ENCODE peak calls at places on chromosomes 13 and 19, in four cellular contexts. One of them, this sample, is unnamed.

GRCh38 chr13:46663216-46663615 is 110.2 kb downstream of the LRCH1 start:
- DNase-seq in ovary: no peak
- DNase-seq in epithelial cell of esophagus: peak
- DNase-seq in brain microvascular endothelial cell: no peak
- DNase-seq in this sample: no peak

GRCh38 chr13:42786696-42787095 is 5.3 kb downstream of the FAM216B start:
- DNase-seq in brain microvascular endothelial cell: no peak
- DNase-seq in ovary: no peak
- DNase-seq in epithelial cell of esophagus: no peak
- DNase-seq in this sample: no peak

GRCh38 chr19:8361921-8362793 is 1.8 kb upstream of the ANGPTL4 start:
- DNase-seq in brain microvascular endothelial cell: peak
- DNase-seq in ovary: peak
- DNase-seq in epithelial cell of esophagus: peak
- DNase-seq in this sample: peak

GRCh38 chr13:94031609-94032008 is 447.9 kb downstream of the DCT start:
- DNase-seq in brain microvascular endothelial cell: no peak
- DNase-seq in ovary: no peak
- DNase-seq in epithelial cell of esophagus: no peak
- DNase-seq in this sample: no peak

GRCh38 chr19:16315825-16316505 is 8.7 kb upstream of the KLF2 start:
- DNase-seq in ovary: peak
- DNase-seq in brain microvascular endothelial cell: peak
- DNase-seq in epithelial cell of esophagus: peak
- DNase-seq in this sample: no peak

GRCh38 chr13:101003566-101003965 is 329.0 kb upstream of the TMTC4 start:
- DNase-seq in epithelial cell of esophagus: no peak
- DNase-seq in ovary: no peak
- DNase-seq in brain microvascular endothelial cell: no peak
- DNase-seq in this sample: no peak

GRCh38 chr19:31448221-31448657 is 99.0 kb upstream of the TSHZ3 start:
- DNase-seq in brain microvascular endothelial cell: peak
- DNase-seq in ovary: peak
- DNase-seq in epithelial cell of esophagus: no peak
- DNase-seq in this sample: no peak

GRCh38 chr13:80955487-80955886 is 614.6 kb upstream of the SPRY2 start:
- DNase-seq in ovary: no peak
- DNase-seq in epithelial cell of esophagus: peak
- DNase-seq in brain microvascular endothelial cell: no peak
- DNase-seq in this sample: no peak

GRCh38 chr13:64314286-64314685 is 2898.6 kb upstream of the PCDH20 start:
- DNase-seq in ovary: no peak
- DNase-seq in epithelial cell of esophagus: peak
- DNase-seq in brain microvascular endothelial cell: no peak
- DNase-seq in this sample: no peak

GRCh38 chr13:42883142-42883541 is 101.8 kb downstream of the FAM216B start:
- DNase-seq in brain microvascular endothelial cell: peak
- DNase-seq in ovary: no peak
- DNase-seq in epithelial cell of esophagus: no peak
- DNase-seq in this sample: no peak

GRCh38 chr19:57302727-57303401 is 17.4 kb upstream of the ZNF543 start:
- DNase-seq in epithelial cell of esophagus: no peak
- DNase-seq in brain microvascular endothelial cell: no peak
- DNase-seq in ovary: no peak
- DNase-seq in this sample: no peak

GRCh38 chr19:50896591-50897190 is 14.5 kb downstream of the KLK4 start:
- DNase-seq in ovary: no peak
- DNase-seq in epithelial cell of esophagus: peak
- DNase-seq in brain microvascular endothelial cell: peak
- DNase-seq in this sample: peak

GRCh38 chr13:26219726-26220125 is 2.4 kb downstream of the RNF6 start:
- DNase-seq in ovary: no peak
- DNase-seq in brain microvascular endothelial cell: no peak
- DNase-seq in epithelial cell of esophagus: peak
- DNase-seq in this sample: no peak

GRCh38 chr13:99821741-99822140 is 149.8 kb downstream of the ZIC5 start:
- DNase-seq in epithelial cell of esophagus: no peak
- DNase-seq in brain microvascular endothelial cell: no peak
- DNase-seq in ovary: no peak
- DNase-seq in this sample: no peak

GRCh38 chr19:372306-372890 is 27.8 kb upstream of the MIER2 start:
- DNase-seq in ovary: peak
- DNase-seq in brain microvascular endothelial cell: peak
- DNase-seq in epithelial cell of esophagus: no peak
- DNase-seq in this sample: no peak

GRCh38 chr13:104779311-104779710 is 1713.1 kb upstream of the SLC10A2 start:
- DNase-seq in epithelial cell of esophagus: peak
- DNase-seq in brain microvascular endothelial cell: peak
- DNase-seq in ovary: no peak
- DNase-seq in this sample: no peak

GRCh38 chr19:28021316-28022185 is 1191.4 kb downstream of the UQCRFS1 start:
- DNase-seq in ovary: no peak
- DNase-seq in epithelial cell of esophagus: no peak
- DNase-seq in brain microvascular endothelial cell: no peak
- DNase-seq in this sample: no peak

GRCh38 chr13:30192320-30193093 is 114.8 kb downstream of the KATNAL1 start:
- DNase-seq in brain microvascular endothelial cell: no peak
- DNase-seq in ovary: no peak
- DNase-seq in epithelial cell of esophagus: no peak
- DNase-seq in this sample: no peak

GRCh38 chr19:42132030-42132628 is at the start of gene POU2F2:
- DNase-seq in brain microvascular endothelial cell: no peak
- DNase-seq in ovary: no peak
- DNase-seq in epithelial cell of esophagus: peak
- DNase-seq in this sample: no peak

GRCh38 chr13:75635621-75636338 is at the start of gene LMO7:
- DNase-seq in epithelial cell of esophagus: peak
- DNase-seq in ovary: peak
- DNase-seq in brain microvascular endothelial cell: no peak
- DNase-seq in this sample: no peak

GRCh38 chr13:63308585-63308984 is 1892.9 kb upstream of the PCDH20 start:
- DNase-seq in ovary: no peak
- DNase-seq in epithelial cell of esophagus: no peak
- DNase-seq in brain microvascular endothelial cell: no peak
- DNase-seq in this sample: no peak

GRCh38 chr13:83007226-83007625 is 875.0 kb downstream of the SLITRK1 start:
- DNase-seq in epithelial cell of esophagus: peak
- DNase-seq in ovary: no peak
- DNase-seq in brain microvascular endothelial cell: no peak
- DNase-seq in this sample: no peak

GRCh38 chr19:48290341-48290922 is 20.6 kb downstream of the ZNF114 start:
- DNase-seq in ovary: no peak
- DNase-seq in brain microvascular endothelial cell: peak
- DNase-seq in epithelial cell of esophagus: peak
- DNase-seq in this sample: no peak

GRCh38 chr13:41971848-41972247 is 10.9 kb upstream of the VWA8 start:
- DNase-seq in epithelial cell of esophagus: no peak
- DNase-seq in ovary: no peak
- DNase-seq in brain microvascular endothelial cell: no peak
- DNase-seq in this sample: no peak

GRCh38 chr13:44273991-44274810 is 99.4 kb upstream of the SERP2 start:
- DNase-seq in epithelial cell of esophagus: no peak
- DNase-seq in brain microvascular endothelial cell: no peak
- DNase-seq in ovary: no peak
- DNase-seq in this sample: no peak

GRCh38 chr13:94710081-94710809 is 2.1 kb downstream of the SOX21 start:
- DNase-seq in epithelial cell of esophagus: no peak
- DNase-seq in ovary: no peak
- DNase-seq in brain microvascular endothelial cell: no peak
- DNase-seq in this sample: no peak

GRCh38 chr13:94345374-94346195 is 133.9 kb downstream of the DCT start:
- DNase-seq in ovary: no peak
- DNase-seq in brain microvascular endothelial cell: no peak
- DNase-seq in epithelial cell of esophagus: peak
- DNase-seq in this sample: no peak

GRCh38 chr19:47272448-47273312 is 2.0 kb upstream of the INAFM1 start:
- DNase-seq in brain microvascular endothelial cell: no peak
- DNase-seq in ovary: peak
- DNase-seq in epithelial cell of esophagus: no peak
- DNase-seq in this sample: no peak

GRCh38 chr19:56314584-56315075 is at the start of gene ZSCAN5A:
- DNase-seq in brain microvascular endothelial cell: peak
- DNase-seq in epithelial cell of esophagus: peak
- DNase-seq in ovary: peak
- DNase-seq in this sample: peak

GRCh38 chr13:38496956-38497355 is 147.3 kb downstream of the UFM1 start:
- DNase-seq in brain microvascular endothelial cell: no peak
- DNase-seq in ovary: no peak
- DNase-seq in epithelial cell of esophagus: no peak
- DNase-seq in this sample: no peak

GRCh38 chr13:109869312-109870237 is 83.2 kb upstream of the IRS2 start:
- DNase-seq in brain microvascular endothelial cell: peak
- DNase-seq in epithelial cell of esophagus: peak
- DNase-seq in ovary: peak
- DNase-seq in this sample: peak

GRCh38 chr19:39917561-39918182 is 16.8 kb downstream of the FCGBP start:
- DNase-seq in epithelial cell of esophagus: no peak
- DNase-seq in brain microvascular endothelial cell: no peak
- DNase-seq in ovary: no peak
- DNase-seq in this sample: no peak

GRCh38 chr19:45097776-45098520 is 5.0 kb downstream of the PPP1R37 start:
- DNase-seq in brain microvascular endothelial cell: peak
- DNase-seq in ovary: peak
- DNase-seq in epithelial cell of esophagus: peak
- DNase-seq in this sample: peak

GRCh38 chr19:58559275-58560006 is 1.0 kb upstream of the UBE2M start:
- DNase-seq in epithelial cell of esophagus: peak
- DNase-seq in brain microvascular endothelial cell: peak
- DNase-seq in ovary: peak
- DNase-seq in this sample: no peak

GRCh38 chr19:23378948-23379347 is 16.3 kb downstream of the ZNF91 start:
- DNase-seq in brain microvascular endothelial cell: no peak
- DNase-seq in ovary: no peak
- DNase-seq in epithelial cell of esophagus: no peak
- DNase-seq in this sample: no peak
- H3K4me3 ChIP-seq in brain microvascular endothelial cell: no peak
- H3K4me3 ChIP-seq in ovary: no peak
- H3K4me3 ChIP-seq in epithelial cell of esophagus: no peak
- H3K4me3 ChIP-seq in this sample: no peak

DNA sequence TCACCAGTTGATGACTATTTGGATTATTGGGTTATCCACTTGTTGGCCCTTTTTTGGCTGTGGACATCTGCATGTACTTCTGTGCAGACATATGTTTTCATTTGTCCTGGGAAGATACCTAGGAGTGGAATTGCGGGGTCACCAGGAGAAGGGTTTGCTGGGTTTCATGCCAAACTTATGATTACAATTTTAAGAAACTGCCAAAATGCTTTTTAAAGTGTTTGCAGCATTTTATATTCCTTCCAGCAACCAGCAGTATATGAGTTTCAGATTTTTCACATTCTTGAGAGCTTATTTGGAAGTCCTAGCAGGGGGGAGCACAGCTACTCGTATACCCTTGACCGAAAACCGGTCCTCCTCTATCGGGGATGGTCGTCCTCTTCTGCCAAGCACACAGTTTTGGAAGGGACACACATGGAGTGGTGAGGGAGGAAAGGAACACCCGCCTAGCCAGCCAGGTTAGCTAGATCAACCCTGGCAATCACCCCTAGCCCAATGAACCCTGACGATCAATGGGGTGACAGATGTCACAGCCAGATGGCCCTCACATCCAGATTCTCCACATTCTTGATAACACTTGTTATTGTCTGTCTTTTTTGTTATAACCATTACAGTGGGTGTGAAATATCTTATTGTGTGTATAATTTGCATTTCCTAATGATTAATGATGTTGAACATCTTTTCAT is 26.7 kb upstream of the RNF113B start:
- DNase-seq in ovary: no peak
- DNase-seq in epithelial cell of esophagus: no peak
- DNase-seq in brain microvascular endothelial cell: no peak
- DNase-seq in this sample: no peak
- H3K4me3 ChIP-seq in ovary: no peak
- H3K4me3 ChIP-seq in epithelial cell of esophagus: no peak
- H3K4me3 ChIP-seq in brain microvascular endothelial cell: no peak
- H3K4me3 ChIP-seq in this sample: no peak

GRCh38 chr13:107374038-107374437 is 806.1 kb upstream of the ARGLU1 start:
- DNase-seq in brain microvascular endothelial cell: no peak
- DNase-seq in ovary: no peak
- DNase-seq in epithelial cell of esophagus: no peak
- DNase-seq in this sample: no peak

GRCh38 chr13:107373551-107373950 is 805.6 kb upstream of the ARGLU1 start:
- DNase-seq in brain microvascular endothelial cell: peak
- DNase-seq in epithelial cell of esophagus: peak
- DNase-seq in ovary: no peak
- DNase-seq in this sample: peak

GRCh38 chr13:107367258-107367657 is 799.3 kb upstream of the ARGLU1 start:
- DNase-seq in ovary: no peak
- DNase-seq in brain microvascular endothelial cell: no peak
- DNase-seq in epithelial cell of esophagus: no peak
- DNase-seq in this sample: peak

GRCh38 chr13:107365466-107366215 is 797.7 kb upstream of the ARGLU1 start:
- DNase-seq in epithelial cell of esophagus: peak
- DNase-seq in ovary: no peak
- DNase-seq in brain microvascular endothelial cell: peak
- DNase-seq in this sample: no peak

GRCh38 chr13:107370036-107370785 is 802.3 kb upstream of the ARGLU1 start:
- DNase-seq in epithelial cell of esophagus: peak
- DNase-seq in ovary: no peak
- DNase-seq in brain microvascular endothelial cell: peak
- DNase-seq in this sample: peak
- H3K4me3 ChIP-seq in epithelial cell of esophagus: no peak
- H3K4me3 ChIP-seq in ovary: no peak
- H3K4me3 ChIP-seq in brain microvascular endothelial cell: no peak
- H3K4me3 ChIP-seq in this sample: peak

GRCh38 chr19:34275705-34276104 is 21.4 kb downstream of the GARRE1 start:
- DNase-seq in epithelial cell of esophagus: no peak
- DNase-seq in brain microvascular endothelial cell: no peak
- DNase-seq in ovary: no peak
- DNase-seq in this sample: no peak

GRCh38 chr19:34274827-34275625 is 20.7 kb downstream of the GARRE1 start:
- DNase-seq in epithelial cell of esophagus: no peak
- DNase-seq in ovary: no peak
- DNase-seq in brain microvascular endothelial cell: peak
- DNase-seq in this sample: no peak

GRCh38 chr19:34276614-34277013 is 22.3 kb downstream of the GARRE1 start:
- DNase-seq in ovary: no peak
- DNase-seq in brain microvascular endothelial cell: no peak
- DNase-seq in epithelial cell of esophagus: no peak
- DNase-seq in this sample: no peak

GRCh38 chr19:34273121-34273845 is 18.9 kb downstream of the GARRE1 start:
- DNase-seq in ovary: no peak
- DNase-seq in brain microvascular endothelial cell: no peak
- DNase-seq in epithelial cell of esophagus: no peak
- DNase-seq in this sample: no peak

DNA sequence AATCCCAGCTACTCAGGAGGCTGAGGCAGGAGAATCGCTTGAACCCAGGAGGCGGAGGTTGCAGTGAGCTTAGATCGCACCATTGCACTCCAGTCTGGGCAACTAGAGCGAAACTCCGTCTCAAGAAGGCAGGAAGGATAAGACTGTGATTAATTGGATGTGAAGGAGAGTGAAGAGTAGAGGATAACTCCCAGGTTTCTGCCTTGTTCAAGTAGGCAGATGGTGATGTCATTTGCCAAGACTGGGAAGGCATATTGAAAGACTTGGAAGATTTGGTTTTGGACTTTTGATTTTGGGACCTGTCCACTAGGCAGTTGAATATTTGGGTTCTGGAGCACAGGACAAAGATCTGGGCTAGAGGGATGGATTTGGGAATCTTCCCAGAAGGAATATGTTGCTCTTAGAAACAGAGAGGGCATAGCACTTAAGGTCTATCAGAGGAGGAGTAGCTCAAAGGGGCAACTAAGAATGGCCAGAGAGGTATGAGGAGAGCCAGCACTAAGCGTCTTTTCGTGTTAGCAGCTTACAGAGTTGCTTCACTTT is 20.0 kb downstream of the GARRE1 start:
- DNase-seq in brain microvascular endothelial cell: no peak
- DNase-seq in epithelial cell of esophagus: no peak
- DNase-seq in ovary: no peak
- DNase-seq in this sample: no peak
- H3K4me3 ChIP-seq in brain microvascular endothelial cell: peak
- H3K4me3 ChIP-seq in epithelial cell of esophagus: no peak
- H3K4me3 ChIP-seq in ovary: no peak
- H3K4me3 ChIP-seq in this sample: no peak

This sample was measured in epithelial cell of proximal tubule.